ENCODE peak calls at places on chromosomes 7 and 10, in ten cellular contexts. K is erythroblast; R is osteocyte; H is ACHN; J is HS-5; V is psoas muscle; O is body of pancreas; F is AG04449; X is stimulated activated CD4-positive, alpha-beta T cell treated with anti-CD3 and anti-CD28 coated beads, TNF-alpha, amount 100 ng/mL, for 4 hours; B is hypothalamus. T is an unnamed sample.

GRCh38 chr10:113691381-113691780 is 11.7 kb downstream of the CASP7 start:
- DNase-seq in F (no peak), B (no peak), R (no peak), V (no peak), J (no peak), X (no peak), O (no peak), H (no peak), K (no peak), T (no peak)

GRCh38 chr10:131961047-131961776 is 20.5 kb downstream of the BNIP3 start:
- DNase-seq in V (no peak), H (no peak), J (no peak), K (no peak), F (no peak), X (no peak), B (no peak), R (no peak), O (peak), T (no peak)

GRCh38 chr10:23344251-23344841 is at the start of gene C10orf67:
- DNase-seq in V (peak), H (no peak), B (no peak), J (no peak), F (no peak), R (no peak), O (no peak), X (peak), K (no peak), T (no peak)

GRCh38 chr10:93413252-93413689 is 68.9 kb downstream of the MYOF start:
- DNase-seq in K (no peak), R (no peak), O (no peak), H (no peak), X (no peak), B (no peak), V (no peak), F (no peak), J (no peak), T (no peak)

GRCh38 chr7:33979807-33980355 is 74.5 kb downstream of the BMPER start:
- DNase-seq in J (peak), V (no peak), K (no peak), O (no peak), B (no peak), R (no peak), F (peak), X (no peak), H (peak), T (no peak)

GRCh38 chr10:11165591-11166543 is 148.2 kb downstream of the CELF2 start:
- DNase-seq in R (no peak), B (no peak), K (peak), V (peak), J (no peak), X (no peak), H (peak), F (no peak), O (no peak), T (no peak)

GRCh38 chr10:49270565-49270964 is 28.4 kb upstream of the C10orf71 start:
- DNase-seq in J (no peak), K (no peak), R (no peak), X (no peak), B (no peak), H (no peak), V (no peak), F (no peak), O (no peak), T (no peak)

GRCh38 chr10:9848981-9849380 is 1168.7 kb upstream of the CELF2 start:
- DNase-seq in H (no peak), B (no peak), F (no peak), R (no peak), K (no peak), O (no peak), V (no peak), X (no peak), J (no peak), T (no peak)

GRCh38 chr7:125279956-125280355 is 350.3 kb upstream of the POT1 start:
- DNase-seq in X (no peak), O (no peak), K (no peak), R (no peak), F (no peak), V (no peak), H (no peak), B (no peak), J (no peak), T (no peak)

GRCh38 chr10:1461016-1461415 is 276.3 kb downstream of the ADARB2 start:
- DNase-seq in H (no peak), O (no peak), F (no peak), X (no peak), B (no peak), V (no peak), K (no peak), J (no peak), R (no peak), T (no peak)

GRCh38 chr10:61757525-61758397 is 95.0 kb downstream of the CABCOCO1 start:
- DNase-seq in R (no peak), J (no peak), H (peak), X (no peak), B (peak), K (no peak), V (no peak), O (no peak), F (peak), T (no peak)

GRCh38 chr7:47449810-47450586 is 131.9 kb downstream of the TNS3 start:
- DNase-seq in R (no peak), F (peak), V (no peak), K (no peak), X (no peak), H (peak), O (no peak), J (no peak), B (no peak), T (peak)

GRCh38 chr10:4058514-4059029 is 273.6 kb upstream of the KLF6 start:
- DNase-seq in O (no peak), F (no peak), X (no peak), V (no peak), R (no peak), J (no peak), H (no peak), B (no peak), K (no peak), T (no peak)

GRCh38 chr10:98555011-98555619 is 108.4 kb upstream of the HPS1 start:
- DNase-seq in V (no peak), O (no peak), X (no peak), J (no peak), R (no peak), H (no peak), F (no peak), K (no peak), B (no peak), T (no peak)

GRCh38 chr7:19215421-19215820 is 70.2 kb upstream of the FERD3L start:
- DNase-seq in V (no peak), X (no peak), R (no peak), K (no peak), J (peak), O (no peak), F (peak), B (no peak), H (peak), T (no peak)

GRCh38 chr10:97200616-97201015 is 14.9 kb upstream of the SLIT1 start:
- DNase-seq in J (no peak), F (no peak), B (no peak), R (no peak), K (no peak), X (no peak), H (peak), V (no peak), O (no peak), T (no peak)